ENCODE peak calls at places on chromosome 13, in four cellular contexts. T is neural crest cell, P is glutamatergic neuron, D is kidney. F is an unnamed sample.

GRCh38 chr13:60700994-60701393 is 304.0 kb downstream of the TDRD3 start:
- DNase-seq in T (no peak), P (no peak), D (no peak), F (no peak)

GRCh38 chr13:32528358-32528757 is 10.2 kb downstream of the N4BP2L2 start:
- DNase-seq in T (no peak), P (no peak), D (no peak), F (no peak)

GRCh38 chr13:52359534-52359933 is 46.4 kb downstream of the THSD1 start:
- DNase-seq in T (no peak), P (no peak), D (no peak), F (no peak)

GRCh38 chr13:110914293-110915056 is 394 bp downstream of the ANKRD10 start:
- DNase-seq in T (peak), P (peak), D (peak), F (peak)

GRCh38 chr13:79450110-79450509 is 30.8 kb upstream of the NDFIP2 start:
- DNase-seq in T (no peak), P (no peak), D (no peak), F (no peak)

GRCh38 chr13:114161028-114161556 is 18.0 kb upstream of the CFAP97D2 start:
- DNase-seq in T (no peak), P (no peak), D (peak), F (no peak)

GRCh38 chr13:107650081-107650701 is 565.1 kb downstream of the LIG4 start:
- DNase-seq in T (peak), P (peak), D (peak), F (peak)

GRCh38 chr13:93169980-93170379 is 56.6 kb upstream of the GPC6 start:
- DNase-seq in T (no peak), P (no peak), D (no peak), F (no peak)

GRCh38 chr13:50026788-50027473 is 11.7 kb downstream of the KCNRG start:
- DNase-seq in T (no peak), P (no peak), D (no peak), F (no peak)

GRCh38 chr13:62113145-62113544 is 697.5 kb upstream of the PCDH20 start:
- DNase-seq in T (no peak), P (no peak), D (no peak), F (no peak)

GRCh38 chr13:40116008-40116407 is 460.5 kb downstream of the COG6 start:
- DNase-seq in T (no peak), P (no peak), D (no peak), F (no peak)

GRCh38 chr13:45468676-45469075 is 3.9 kb downstream of the COG3 start:
- DNase-seq in T (no peak), P (no peak), D (no peak), F (no peak)

GRCh38 chr13:22064854-22065646 is 394.2 kb downstream of the FGF9 start:
- DNase-seq in T (no peak), P (no peak), D (no peak), F (peak)

GRCh38 chr13:106374631-106375030 is 160.8 kb downstream of the EFNB2 start:
- DNase-seq in T (no peak), P (no peak), D (no peak), F (no peak)

GRCh38 chr13:69109891-69110525 is 997.6 kb upstream of the ATXN8OS start:
- DNase-seq in T (no peak), P (no peak), D (no peak), F (no peak)

GRCh38 chr13:72696590-72696989 is 30.8 kb downstream of the MZT1 start:
- DNase-seq in T (no peak), P (no peak), D (no peak), F (no peak)

GRCh38 chr13:24511019-24511823 is 1.4 kb downstream of the PARP4 start:
- DNase-seq in T (no peak), P (no peak), D (no peak), F (no peak)

GRCh38 chr13:107296804-107297203 is 728.9 kb upstream of the ARGLU1 start:
- DNase-seq in T (no peak), P (no peak), D (no peak), F (no peak)

GRCh38 chr13:80742027-80742426 is 401.1 kb upstream of the SPRY2 start:
- DNase-seq in T (no peak), P (no peak), D (no peak), F (no peak)

GRCh38 chr13:102962430-102962829 is 103.8 kb downstream of the SLC10A2 start:
- DNase-seq in T (no peak), P (no peak), D (no peak), F (no peak)

GRCh38 chr13:105979131-105979530 is 556.3 kb downstream of the EFNB2 start:
- DNase-seq in T (no peak), P (no peak), D (no peak), F (no peak)

GRCh38 chr13:51584731-51585191 is 499 bp downstream of the WDFY2 start:
- DNase-seq in T (peak), P (peak), D (no peak), F (peak)

GRCh38 chr13:67045357-67045756 is 184.8 kb downstream of the PCDH9 start:
- DNase-seq in T (no peak), P (no peak), D (no peak), F (no peak)

GRCh38 chr13:57739089-57739488 is 107.5 kb downstream of the PCDH17 start:
- DNase-seq in T (no peak), P (no peak), D (no peak), F (no peak)

GRCh38 chr13:51425410-51426042 is 27.3 kb downstream of the INTS6 start:
- DNase-seq in T (no peak), P (no peak), D (no peak), F (no peak)

GRCh38 chr13:112392719-112393118 is 16.6 kb downstream of the SPACA7 start:
- DNase-seq in T (no peak), P (no peak), D (no peak), F (no peak)
- TF ChIP-seq CTCF in T (no peak), P (no peak), D (no peak), F (no peak)

GRCh38 chr13:47459512-47459911 is 541.6 kb downstream of the SUCLA2 start:
- DNase-seq in T (no peak), P (no peak), D (no peak), F (no peak)
- TF ChIP-seq CTCF in T (peak), P (no peak), D (no peak), F (no peak)

DNA sequence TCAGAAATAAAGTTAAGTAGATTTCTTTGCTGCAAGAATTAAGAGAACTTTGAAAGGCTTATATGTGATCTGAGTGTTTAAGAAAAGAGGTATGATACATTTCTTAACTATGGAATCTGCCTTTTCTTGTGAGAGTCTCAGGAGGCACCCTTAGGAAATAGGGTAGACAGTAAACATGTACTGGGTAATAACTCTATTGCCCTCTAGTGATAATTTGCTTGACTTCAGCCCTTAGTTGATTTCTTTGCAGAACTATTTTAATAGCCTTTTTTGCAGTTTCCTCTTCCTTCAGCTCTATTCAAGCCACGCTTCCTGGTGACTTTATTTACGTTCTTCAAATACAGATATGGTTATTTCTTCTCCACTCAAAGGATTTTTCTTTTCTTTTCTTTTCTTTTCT is 37.0 kb upstream of the CCNA1 start:
- DNase-seq in T (no peak), P (no peak), D (no peak), F (no peak)
- TF ChIP-seq CTCF in T (no peak), P (no peak), D (peak), F (no peak)

GRCh38 chr13:87274209-87274819 is 396.9 kb upstream of the SLITRK5 start:
- DNase-seq in T (peak), P (peak), D (no peak), F (peak)
- TF ChIP-seq CTCF in T (peak), P (peak), D (peak), F (peak)

DNA sequence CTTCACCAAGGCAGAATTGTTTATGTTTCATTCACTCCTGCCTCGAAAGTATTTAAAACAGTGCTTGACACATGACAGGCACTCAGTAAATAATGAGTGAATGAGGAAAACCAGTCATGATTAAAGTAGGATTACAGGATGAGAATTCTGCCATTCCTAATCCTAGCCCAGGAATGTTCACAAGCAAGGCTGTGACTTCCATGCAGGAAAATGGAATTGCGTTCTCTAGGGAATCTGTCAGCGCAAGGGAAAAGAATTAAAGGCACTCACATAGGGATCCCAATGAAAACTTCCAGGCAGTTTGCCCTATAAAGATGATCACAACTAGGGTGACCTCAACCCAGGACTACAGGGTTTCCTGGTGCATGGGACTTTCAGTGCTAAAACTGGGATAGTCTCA is 143.4 kb downstream of the CYSLTR2 start:
- DNase-seq in T (no peak), P (no peak), D (no peak), F (no peak)
- TF ChIP-seq CTCF in T (no peak), P (no peak), D (no peak), F (no peak)

GRCh38 chr13:97028441-97029299 is 34.4 kb upstream of the OXGR1 start:
- DNase-seq in T (peak), P (peak), D (no peak), F (peak)

GRCh38 chr13:97026759-97027555 is 32.7 kb upstream of the OXGR1 start:
- DNase-seq in T (no peak), P (no peak), D (no peak), F (no peak)

DNA sequence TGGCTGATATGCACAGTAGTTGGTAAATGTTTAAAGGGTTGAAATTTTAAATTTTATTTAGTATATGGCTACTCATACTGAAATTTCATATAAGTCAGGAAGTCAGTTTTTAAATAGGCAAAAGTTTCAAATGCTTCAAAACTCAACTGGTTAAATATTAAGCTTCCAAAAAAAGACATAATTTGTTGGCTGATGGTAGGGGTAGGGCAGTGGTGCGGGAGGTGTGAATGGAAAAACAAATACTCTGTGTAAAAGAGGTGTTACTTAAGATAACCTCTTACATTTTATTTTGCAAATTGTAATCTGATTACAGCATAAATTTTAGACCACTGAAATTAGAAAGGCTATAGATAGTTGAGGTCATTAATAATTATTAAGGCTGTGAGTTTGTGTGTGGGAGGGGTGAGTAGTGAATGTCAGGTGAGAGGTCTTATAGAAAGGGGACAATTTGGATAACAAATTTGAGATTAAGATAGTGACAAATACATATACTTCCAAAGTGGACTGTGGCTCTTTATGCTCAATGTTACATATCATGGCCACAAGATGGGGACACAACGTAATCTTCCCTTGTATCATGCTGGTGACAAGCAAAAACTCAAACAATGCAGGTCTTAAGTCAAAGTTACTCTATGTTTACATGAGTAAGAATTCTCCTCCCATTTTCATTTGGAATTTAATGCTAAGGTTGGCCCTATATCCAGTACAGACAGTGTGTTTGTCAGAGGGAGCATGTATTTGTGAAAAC is 36.6 kb upstream of the OXGR1 start:
- DNase-seq in T (no peak), P (no peak), D (no peak), F (no peak)
- TF ChIP-seq CTCF in T (peak), P (peak), D (no peak), F (peak)

DNA sequence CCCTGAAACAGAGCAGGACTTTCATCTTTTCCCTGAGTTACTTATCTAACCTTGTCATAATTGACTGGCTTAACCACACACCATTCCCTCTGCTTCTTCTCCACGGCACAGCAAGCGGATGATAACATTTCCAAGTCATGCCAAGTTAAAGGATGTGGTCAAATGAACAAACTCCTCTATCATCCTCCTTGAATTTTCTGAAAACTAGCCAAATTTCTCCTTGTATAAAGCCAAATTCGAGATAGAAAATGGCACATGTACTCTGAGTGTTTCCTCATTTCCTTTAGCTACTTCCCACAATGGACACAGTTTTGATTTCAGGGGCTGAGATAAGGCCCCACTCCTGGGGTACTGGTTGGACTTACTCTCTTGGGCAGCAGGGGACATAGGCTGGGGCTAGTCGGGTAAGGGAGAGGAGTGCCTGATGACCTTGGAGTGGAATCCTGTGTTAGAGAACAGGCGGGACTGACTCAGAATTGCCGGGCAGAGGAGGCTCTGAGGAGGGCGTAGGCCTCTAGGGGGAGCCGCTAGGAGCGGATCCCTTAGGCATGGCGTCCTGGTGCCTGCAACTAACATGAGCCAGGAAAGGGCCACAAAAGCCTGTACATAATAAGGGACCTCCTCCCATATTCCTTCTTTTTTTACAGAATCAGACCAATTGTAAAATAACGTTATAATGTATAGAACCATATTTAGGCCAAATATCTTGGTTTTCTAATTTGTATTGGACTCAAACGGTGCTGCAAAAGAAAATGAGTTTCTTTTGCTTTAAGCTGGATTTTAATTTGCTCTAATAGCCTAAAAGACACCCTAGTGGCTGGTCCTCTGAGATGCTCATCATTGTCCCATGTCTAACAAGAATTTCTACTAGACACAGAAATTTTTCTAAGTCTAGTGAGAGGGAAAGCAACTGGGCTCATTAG is 20.4 kb upstream of the TMTC4 start:
- DNase-seq in T (peak), P (peak), D (peak), F (peak)
- TF ChIP-seq CTCF in T (peak), P (peak), D (peak), F (peak)